ENCODE peak calls at places on chromosomes 12 and 14, in eight cellular contexts. H, V, D, M, T, L, Y and C are unnamed samples.

GRCh38 chr12:263574-263973 is 938 bp upstream of the SLC6A13 start:
- DNase-seq in H (no peak), V (no peak), D (no peak), M (no peak), T (no peak), L (peak), Y (no peak), C (no peak)

GRCh38 chr14:83173687-83174086 is 1640.0 kb upstream of the SEL1L start:
- DNase-seq in H (no peak), V (no peak), D (no peak), M (no peak), T (no peak), L (no peak), Y (no peak), C (no peak)

GRCh38 chr14:70061108-70061507 is 127.6 kb downstream of the SLC8A3 start:
- DNase-seq in H (no peak), V (no peak), D (no peak), M (no peak), T (no peak), L (no peak), Y (no peak), C (no peak)

GRCh38 chr12:122963928-122964240 is 2.4 kb downstream of the ABCB9 start:
- DNase-seq in H (no peak), V (no peak), D (no peak), M (peak), T (peak), L (no peak), Y (peak), C (no peak)

GRCh38 chr14:94093418-94093817 is 12.3 kb downstream of the IFI27L1 start:
- DNase-seq in H (no peak), V (no peak), D (no peak), M (no peak), T (no peak), L (no peak), Y (no peak), C (no peak)

GRCh38 chr12:123989168-123989567 is 16.2 kb downstream of the ZNF664 start:
- DNase-seq in H (no peak), V (no peak), D (no peak), M (no peak), T (no peak), L (no peak), Y (no peak), C (no peak)

GRCh38 chr12:95789126-95790024 is 1.2 kb downstream of the NTN4 start:
- DNase-seq in H (peak), V (no peak), D (no peak), M (peak), T (peak), L (no peak), Y (no peak), C (peak)

GRCh38 chr12:6273209-6273928 is 37.1 kb upstream of the PLEKHG6 start:
- DNase-seq in H (no peak), V (no peak), D (no peak), M (no peak), T (no peak), L (no peak), Y (no peak), C (no peak)

GRCh38 chr12:29415111-29415510 is 34.1 kb upstream of the ERGIC2 start:
- DNase-seq in H (no peak), V (no peak), D (no peak), M (no peak), T (no peak), L (no peak), Y (no peak), C (no peak)

GRCh38 chr12:95574799-95575452 is 23.6 kb upstream of the USP44 start:
- DNase-seq in H (no peak), V (no peak), D (no peak), M (no peak), T (no peak), L (peak), Y (peak), C (peak)